ENCODE peak calls at places on chromosomes 5 and 9, in four cellular contexts. M, O, L and S are unnamed samples.
A peak's percentile ranks its signal among the peaks of the same experiment; 100 is the strongest.

GRCh38 chr5:83750759-83751158 is 30.1 kb upstream of the HAPLN1 start:
- DNase-seq in M (no peak), O (no peak), L (no peak), S (no peak)

GRCh38 chr5:168364738-168365550 is 73.5 kb downstream of the WWC1 start:
- DNase-seq in M (no peak), O (peak; percentile 78), L (no peak), S (no peak)

GRCh38 chr5:15502208-15502607 is 2.2 kb downstream of the FBXL7 start:
- DNase-seq in M (no peak), O (no peak), L (no peak), S (no peak)

GRCh38 chr5:111748304-111748763 is 8.7 kb downstream of the NREP start:
- DNase-seq in M (peak; percentile 16), O (no peak), L (no peak), S (no peak)

GRCh38 chr5:9125852-9126251 is 420.0 kb downstream of the SEMA5A start:
- DNase-seq in M (no peak), O (no peak), L (no peak), S (no peak)

GRCh38 chr9:100324594-100325200 is 28.0 kb downstream of the TEX10 start:
- DNase-seq in M (peak; percentile 27), O (no peak), L (no peak), S (peak; percentile 60)

GRCh38 chr9:81874926-81875325 is 53.3 kb upstream of the SPATA31D4 start:
- DNase-seq in M (no peak), O (no peak), L (no peak), S (no peak)

GRCh38 chr9:16964228-16964627 is 93.8 kb upstream of the BNC2 start:
- DNase-seq in M (peak; percentile 8), O (no peak), L (no peak), S (no peak)

GRCh38 chr5:60836131-60836530 is 7.9 kb downstream of the ELOVL7 start:
- DNase-seq in M (no peak), O (no peak), L (no peak), S (no peak)

GRCh38 chr9:17810293-17810692 is 231.4 kb downstream of the SH3GL2 start:
- DNase-seq in M (no peak), O (no peak), L (no peak), S (no peak)

GRCh38 chr5:2686725-2687124 is 64.8 kb downstream of the IRX2 start:
- DNase-seq in M (no peak), O (no peak), L (no peak), S (no peak)

GRCh38 chr9:20732118-20732517 is 48.1 kb downstream of the FOCAD start:
- DNase-seq in M (no peak), O (no peak), L (no peak), S (no peak)

GRCh38 chr5:38541174-38541724 is 15.2 kb downstream of the LIFR start:
- DNase-seq in M (no peak), O (no peak), L (no peak), S (no peak)

GRCh38 chr5:76446776-76447175 is 43.7 kb downstream of the IQGAP2 start:
- DNase-seq in M (no peak), O (no peak), L (no peak), S (no peak)

GRCh38 chr5:170254056-170254455 is 21.3 kb downstream of the C5orf58 start:
- DNase-seq in M (no peak), O (no peak), L (no peak), S (no peak)

GRCh38 chr9:132589148-132590036 is 7.0 kb downstream of the BARHL1 start:
- DNase-seq in M (no peak), O (no peak), L (no peak), S (no peak)

GRCh38 chr9:87007711-87008360 is 60.5 kb upstream of the GAS1 start:
- DNase-seq in M (no peak), O (no peak), L (no peak), S (no peak)

GRCh38 chr5:89473196-89473595 is 590.2 kb upstream of the MEF2C start:
- DNase-seq in M (no peak), O (no peak), L (no peak), S (no peak)

GRCh38 chr9:35195683-35196082 is 33.9 kb downstream of the UNC13B start:
- DNase-seq in M (no peak), O (no peak), L (no peak), S (no peak)

GRCh38 chr5:97644206-97644605 is 461.2 kb upstream of the RIOK2 start:
- DNase-seq in M (no peak), O (no peak), L (no peak), S (no peak)

GRCh38 chr5:98789029-98789428 is 15.6 kb downstream of the RGMB start:
- DNase-seq in M (no peak), O (no peak), L (no peak), S (no peak)

GRCh38 chr5:173801006-173801405 is 87.1 kb upstream of the CPEB4 start:
- DNase-seq in M (no peak), O (no peak), L (no peak), S (no peak)
- TF ChIP-seq POLR2A in M (no peak), O (no peak), L (no peak), S (no peak)

GRCh38 chr9:134182554-134183219 is 18.3 kb upstream of the RNU6ATAC start:
- DNase-seq in M (peak; percentile 16), O (peak; percentile 42), L (no peak), S (no peak)

GRCh38 chr9:134179918-134180785 is 15.8 kb upstream of the RNU6ATAC start:
- DNase-seq in M (no peak), O (peak; percentile 85), L (peak; percentile 12), S (no peak)

GRCh38 chr9:134179595-134179917 is 15.2 kb upstream of the RNU6ATAC start:
- DNase-seq in M (no peak), O (peak; percentile 42), L (peak; percentile 20), S (no peak)

GRCh38 chr9:134181648-134182034 is 17.3 kb upstream of the RNU6ATAC start:
- DNase-seq in M (no peak), O (peak; percentile 75), L (peak; percentile 10), S (no peak)

GRCh38 chr9:134180786-134181647 is 16.7 kb upstream of the RNU6ATAC start:
- DNase-seq in M (no peak), O (peak; percentile 72), L (peak; percentile 24), S (no peak)
- TF ChIP-seq POLR2A in M (no peak), O (no peak), L (no peak), S (no peak)

GRCh38 chr5:95822038-95822407 is 503 bp downstream of the GLRX start:
- DNase-seq in M (no peak), O (peak; percentile 88), L (peak; percentile 79), S (peak; percentile 74)
- TF ChIP-seq POLR2A in M (no peak), O (no peak), L (no peak), S (no peak)

GRCh38 chr5:125550237-125550636 is 803.8 kb upstream of the ZNF608 start:
- DNase-seq in M (no peak), O (no peak), L (no peak), S (no peak)
- TF ChIP-seq POLR2A in M (no peak), O (no peak), L (no peak), S (no peak)

DNA sequence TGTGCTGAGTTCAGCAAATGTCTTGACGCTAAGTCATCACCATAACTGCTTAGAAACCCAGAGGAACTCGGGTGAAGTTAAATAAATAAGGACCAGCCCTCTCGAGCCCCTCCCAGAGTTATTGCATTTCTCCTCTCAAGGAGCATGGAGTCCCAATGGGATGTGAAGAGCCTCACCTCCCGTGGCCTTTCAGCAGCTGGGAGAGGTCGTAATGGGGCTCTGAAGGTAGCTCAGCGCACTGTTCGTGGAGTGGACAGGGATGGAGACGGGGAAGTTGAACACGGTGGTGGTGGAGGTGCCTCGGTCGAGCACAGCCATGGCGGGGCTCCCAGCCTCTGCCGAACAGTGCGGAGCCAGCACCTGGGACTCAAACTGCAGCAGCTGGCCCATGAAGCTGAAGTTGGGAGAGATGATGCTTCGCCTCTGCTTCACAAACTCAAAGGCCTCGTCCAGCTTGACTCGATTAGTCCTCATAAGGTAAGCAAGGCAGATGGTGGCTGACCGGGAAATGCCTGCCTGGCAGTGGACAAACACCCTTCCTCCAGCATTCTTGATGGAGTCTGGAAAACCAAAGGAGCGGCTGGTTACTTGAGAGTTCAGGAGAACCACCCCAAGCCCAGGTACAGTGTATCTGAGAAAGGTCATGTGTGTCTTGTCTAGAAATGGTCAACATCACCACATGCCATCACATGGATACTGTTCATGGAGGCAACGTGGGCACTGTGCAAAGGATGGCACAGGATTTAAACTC is 2.2 kb downstream of the DUSP1 start:
- DNase-seq in M (no peak), O (peak; percentile 87), L (peak; percentile 35), S (peak; percentile 48)
- TF ChIP-seq POLR2A in M (no peak), O (no peak), L (peak; percentile 61), S (peak; percentile 61)

GRCh38 chr9:96418074-96418919 is at the start of gene ZNF367:
- DNase-seq in M (peak; percentile 90), O (peak; percentile 99), L (peak; percentile 99), S (peak; percentile 98)
- TF ChIP-seq POLR2A in M (no peak), O (no peak), L (no peak), S (peak; percentile 91)